ENCODE peak calls at places on chromosomes 4 and X, in eight cellular contexts. O, S, Q, C, W, H, K and A are unnamed samples.

GRCh38 chrX:150200820-150201287 is 162.3 kb upstream of the MAMLD1 start:
- DNase-seq in O (peak; percentile 99), S (peak; percentile 94), Q (no peak), C (peak; percentile 97), W (no peak), H (no peak), K (no peak), A (no peak)

GRCh38 chr4:152591876-152592275 is 56.0 kb upstream of the FBXW7 start:
- DNase-seq in O (no peak), S (no peak), Q (no peak), C (no peak), W (no peak), H (no peak), K (no peak), A (no peak)

GRCh38 chr4:1204286-1204827 is 32.0 kb upstream of the SPON2 start:
- DNase-seq in O (no peak), S (no peak), Q (no peak), C (no peak), W (no peak), H (peak; percentile 5), K (no peak), A (no peak)

GRCh38 chr4:57059890-57060716 is 50.1 kb downstream of the IGFBP7 start:
- DNase-seq in O (peak; percentile 67), S (no peak), Q (no peak), C (no peak), W (no peak), H (no peak), K (no peak), A (no peak)

GRCh38 chr4:18480342-18480741 is 458.8 kb upstream of the LCORL start:
- DNase-seq in O (no peak), S (no peak), Q (no peak), C (no peak), W (no peak), H (no peak), K (no peak), A (no peak)

GRCh38 chr4:19539192-19539591 is 712.5 kb upstream of the SLIT2 start:
- DNase-seq in O (no peak), S (no peak), Q (no peak), C (no peak), W (no peak), H (no peak), K (no peak), A (no peak)

GRCh38 chr4:182916483-182917181 is 554 bp downstream of the DCTD start:
- DNase-seq in O (peak; percentile 73), S (peak; percentile 77), Q (no peak), C (peak; percentile 72), W (no peak), H (peak; percentile 41), K (no peak), A (peak; percentile 45)

GRCh38 chr4:25367877-25368276 is 9.2 kb upstream of the ANAPC4 start:
- DNase-seq in O (no peak), S (no peak), Q (no peak), C (no peak), W (no peak), H (no peak), K (no peak), A (no peak)

GRCh38 chr4:122003335-122003734 is 51.5 kb upstream of the TRPC3 start:
- DNase-seq in O (peak; percentile 27), S (peak; percentile 33), Q (peak; percentile 3), C (peak; percentile 46), W (no peak), H (peak; percentile 58), K (peak; percentile 45), A (peak; percentile 82)

GRCh38 chr4:184697956-184698355 is 35.9 kb downstream of the CENPU start:
- DNase-seq in O (no peak), S (no peak), Q (no peak), C (no peak), W (no peak), H (no peak), K (no peak), A (no peak)

GRCh38 chr4:20253799-20254409 is 2.2 kb downstream of the SLIT2 start:
- DNase-seq in O (peak; percentile 51), S (peak; percentile 46), Q (no peak), C (peak; percentile 52), W (no peak), H (peak; percentile 24), K (no peak), A (peak; percentile 35)